ENCODE peak calls at places on chromosomes 11 and 22, in eight cellular contexts. E is brain microvascular endothelial cell, C is progenitor cell of endocrine pancreas, X is cardiac fibroblast, G is AG09319, Z is right lobe of liver, A is GM10248, U is tibial artery. F is an unnamed sample.
A peak's percentile ranks its signal among the peaks of the same experiment; 100 is the strongest.

GRCh38 chr11:36156486-36157150 is 132.6 kb downstream of the COMMD9 start:
- DNase-seq in E (no peak), C (no peak), X (peak; percentile 84), G (no peak), Z (no peak), A (no peak), U (no peak), F (no peak)

GRCh38 chr11:72821920-72822799 is 7.9 kb downstream of the ATG16L2 start:
- DNase-seq in E (peak; percentile 76), C (peak; percentile 92), X (peak; percentile 82), G (peak; percentile 57), Z (peak; percentile 91), A (peak; percentile 90), U (peak; percentile 73), F (peak; percentile 65)

GRCh38 chr11:71263391-71263790 is 11.0 kb upstream of the SHANK2 start:
- DNase-seq in E (peak; percentile 4), C (no peak), X (no peak), G (no peak), Z (no peak), A (no peak), U (no peak), F (no peak)

GRCh38 chr22:49052560-49052959 is 775.1 kb downstream of the BRD1 start:
- DNase-seq in E (no peak), C (no peak), X (no peak), G (no peak), Z (no peak), A (no peak), U (peak; percentile 7), F (no peak)

GRCh38 chr22:19605508-19606331 is 81.5 kb upstream of the CLDN5 start:
- DNase-seq in E (no peak), C (no peak), X (no peak), G (no peak), Z (peak; percentile 82), A (no peak), U (no peak), F (no peak)

GRCh38 chr11:113475160-113475761 is at the start of gene DRD2:
- DNase-seq in E (no peak), C (peak; percentile 26), X (no peak), G (no peak), Z (no peak), A (no peak), U (no peak), F (no peak)

GRCh38 chr22:37870273-37870672 is 21.1 kb downstream of the EIF3L start:
- DNase-seq in E (no peak), C (no peak), X (no peak), G (no peak), Z (no peak), A (no peak), U (no peak), F (no peak)

GRCh38 chr11:99170606-99171005 is 149.9 kb downstream of the CNTN5 start:
- DNase-seq in E (no peak), C (no peak), X (no peak), G (no peak), Z (no peak), A (no peak), U (no peak), F (no peak)

GRCh38 chr11:123195182-123196059 is at the start of gene CLMP:
- DNase-seq in E (no peak), C (peak; percentile 22), X (peak; percentile 66), G (peak; percentile 41), Z (no peak), A (no peak), U (peak; percentile 58), F (no peak)

GRCh38 chr11:35364101-35364780 is 55.1 kb downstream of the SLC1A2 start:
- DNase-seq in E (peak; percentile 80), C (no peak), X (peak; percentile 92), G (peak; percentile 86), Z (peak; percentile 41), A (no peak), U (peak; percentile 82), F (no peak)

GRCh38 chr11:45273509-45273908 is 12.6 kb downstream of the SYT13 start:
- DNase-seq in E (no peak), C (no peak), X (no peak), G (no peak), Z (no peak), A (no peak), U (no peak), F (no peak)

GRCh38 chr11:99199336-99199735 is 178.6 kb downstream of the CNTN5 start:
- DNase-seq in E (peak; percentile 27), C (no peak), X (peak; percentile 14), G (no peak), Z (peak; percentile 78), A (no peak), U (no peak), F (no peak)

GRCh38 chr22:39311592-39312400 is 7.6 kb downstream of the RPL3 start:
- DNase-seq in E (no peak), C (no peak), X (peak; percentile 19), G (no peak), Z (peak; percentile 25), A (no peak), U (no peak), F (no peak)

GRCh38 chr11:74417379-74417804 is 19.2 kb upstream of the PGM2L1 start:
- DNase-seq in E (no peak), C (no peak), X (no peak), G (no peak), Z (no peak), A (no peak), U (no peak), F (no peak)

GRCh38 chr11:92596596-92597317 is 372.1 kb downstream of the FAT3 start:
- DNase-seq in E (peak; percentile 32), C (no peak), X (no peak), G (no peak), Z (no peak), A (no peak), U (no peak), F (no peak)

GRCh38 chr11:31687256-31687655 is 123.9 kb downstream of the PAX6 start:
- DNase-seq in E (no peak), C (no peak), X (peak; percentile 61), G (no peak), Z (no peak), A (no peak), U (no peak), F (no peak)

GRCh38 chr11:33211588-33211987 is 45.6 kb upstream of the HIPK3 start:
- DNase-seq in E (no peak), C (no peak), X (no peak), G (no peak), Z (no peak), A (no peak), U (no peak), F (no peak)

GRCh38 chr22:26671317-26672059 is 14.1 kb downstream of the MIAT start:
- DNase-seq in E (no peak), C (no peak), X (no peak), G (no peak), Z (peak; percentile 49), A (peak; percentile 51), U (peak; percentile 40), F (peak; percentile 77)

GRCh38 chr11:30830666-30831065 is 244.5 kb upstream of the MPPED2 start:
- DNase-seq in E (no peak), C (no peak), X (no peak), G (no peak), Z (no peak), A (no peak), U (no peak), F (no peak)

GRCh38 chr11:99198215-99198614 is 177.5 kb downstream of the CNTN5 start:
- DNase-seq in E (no peak), C (no peak), X (no peak), G (no peak), Z (no peak), A (no peak), U (no peak), F (no peak)

GRCh38 chr11:70628176-70628860 is 230.0 kb downstream of the CTTN start:
- DNase-seq in E (no peak), C (no peak), X (no peak), G (no peak), Z (no peak), A (no peak), U (no peak), F (no peak)

GRCh38 chr11:8720868-8721739 is 38.5 kb downstream of the RPL27A start:
- DNase-seq in E (no peak), C (peak; percentile 17), X (no peak), G (no peak), Z (no peak), A (no peak), U (no peak), F (no peak)

GRCh38 chr11:86641537-86642270 is 30.7 kb downstream of the ME3 start:
- DNase-seq in E (no peak), C (no peak), X (no peak), G (no peak), Z (no peak), A (no peak), U (no peak), F (no peak)
- TF ChIP-seq CTCF in E (no peak), C (no peak), X (no peak), G (no peak), Z (no peak), A (no peak), U (peak; percentile 24), F (no peak)

GRCh38 chr11:64750361-64751054 is 6.6 kb upstream of the RASGRP2 start:
- DNase-seq in E (no peak), C (no peak), X (no peak), G (no peak), Z (no peak), A (no peak), U (peak; percentile 17), F (no peak)
- TF ChIP-seq CTCF in E (peak; percentile 15), C (no peak), X (no peak), G (no peak), Z (no peak), A (no peak), U (no peak), F (no peak)

DNA sequence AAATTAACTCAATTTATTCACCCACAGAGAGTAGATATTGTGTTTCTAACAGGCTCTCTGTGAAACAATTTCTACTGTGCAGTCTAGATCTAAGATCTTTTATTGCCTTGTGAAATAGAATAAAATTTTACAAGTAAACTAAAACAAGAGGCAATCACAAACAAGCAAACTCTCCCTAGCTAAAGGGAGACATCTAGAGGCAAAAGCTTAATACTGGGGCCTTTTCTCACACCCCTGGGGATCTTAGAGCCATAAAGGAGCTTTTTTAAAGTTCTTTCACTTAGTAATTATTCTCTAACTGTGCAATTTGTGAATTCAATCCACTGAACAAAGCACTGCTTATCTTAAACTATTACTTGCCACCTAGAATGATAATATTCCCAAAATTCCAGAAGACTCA is 19.7 kb downstream of the ALG9 start:
- DNase-seq in E (no peak), C (no peak), X (peak; percentile 39), G (no peak), Z (no peak), A (no peak), U (no peak), F (no peak)
- TF ChIP-seq CTCF in E (peak; percentile 59), C (peak; percentile 37), X (peak; percentile 47), G (peak; percentile 60), Z (peak; percentile 23), A (no peak), U (no peak), F (no peak)

GRCh38 chr11:60566773-60567172 is 51.6 kb downstream of the MS4A13 start:
- DNase-seq in E (no peak), C (no peak), X (no peak), G (no peak), Z (no peak), A (no peak), U (no peak), F (no peak)
- TF ChIP-seq CTCF in E (no peak), C (no peak), X (no peak), G (no peak), Z (no peak), A (no peak), U (no peak), F (no peak)

F was measured in natural killer cell.